ENCODE peak calls at places on chromosome 20, in ten cellular contexts. H is ovary; A is suprapubic skin; L is SJSA1; Z is Daoy; N is skeletal muscle cell; I is HT-29; U is natural killer cell; V is DMS153; J is activated CD8-positive, alpha-beta memory T cell treated with anti-CD3 and anti-CD28 coated beads for 4 hours. T is an unnamed sample.

GRCh38 chr20:34710861-34711574 is 6.9 kb downstream of the TP53INP2 start:
- DNase-seq in L (no peak), J (no peak), Z (no peak), V (no peak), H (no peak), I (no peak), N (no peak), U (no peak), A (no peak), T (no peak)

GRCh38 chr20:62918830-62919229 is 7.5 kb downstream of the DIDO1 start:
- DNase-seq in N (no peak), L (no peak), A (no peak), I (no peak), Z (no peak), J (no peak), U (no peak), V (no peak), H (no peak), T (no peak)

GRCh38 chr20:58889334-58890072 is 37.0 kb downstream of the GNAS start:
- DNase-seq in Z (no peak), I (no peak), U (peak; percentile 24), H (peak; percentile 52), L (no peak), J (no peak), V (no peak), N (no peak), A (no peak), T (no peak)

GRCh38 chr20:62066339-62066982 is 780 bp upstream of the TAF4 start:
- DNase-seq in N (no peak), L (peak; percentile 72), U (no peak), V (peak; percentile 26), Z (peak; percentile 44), H (peak; percentile 67), I (peak; percentile 78), A (peak; percentile 76), J (peak; percentile 6), T (no peak)

GRCh38 chr20:9775176-9775575 is 63.7 kb downstream of the PAK5 start:
- DNase-seq in A (no peak), I (no peak), J (no peak), L (no peak), V (no peak), H (no peak), N (no peak), U (no peak), Z (no peak), T (no peak)

GRCh38 chr20:12482661-12483060 is 526.1 kb upstream of the SPTLC3 start:
- DNase-seq in I (no peak), A (no peak), L (no peak), U (no peak), N (no peak), H (no peak), V (no peak), J (no peak), Z (no peak), T (no peak)

GRCh38 chr20:62570897-62571666 is 71.2 kb upstream of the SLCO4A1 start:
- DNase-seq in A (no peak), U (no peak), I (no peak), Z (no peak), L (no peak), V (no peak), N (no peak), H (no peak), J (no peak), T (no peak)

GRCh38 chr20:42380287-42380686 is 762.1 kb upstream of the CHD6 start:
- DNase-seq in U (no peak), A (no peak), J (no peak), H (no peak), L (no peak), Z (no peak), N (no peak), I (no peak), V (no peak), T (no peak)

GRCh38 chr20:50734730-50735679 is 3.6 kb downstream of the PARD6B start:
- DNase-seq in V (no peak), U (no peak), J (no peak), I (no peak), L (no peak), N (no peak), Z (no peak), A (no peak), H (no peak), T (no peak)